ENCODE peak calls at places on chromosomes 11 and 22, in eight cellular contexts. J is ascending aorta, P is A673, L is tibial artery, S is GM23338, H is thoracic aorta, N is suprapubic skin, Y is pancreas. R is an unnamed sample. For H3K4me1 and H3K27me3, the result is how much of the 10 kb centered on the place peaks cover.

GRCh38 chr11:1129143-1129665 is 28.5 kb upstream of the MUC5AC start:
- DNase-seq in J (no peak), P (no peak), L (peak), S (no peak), H (no peak), N (no peak), Y (no peak), R (no peak)

GRCh38 chr11:64196616-64197015 is 9.9 kb upstream of the FERMT3 start:
- DNase-seq in J (no peak), P (no peak), L (no peak), S (no peak), H (no peak), N (no peak), Y (no peak), R (no peak)

GRCh38 chr11:10396771-10397170 is 58.3 kb upstream of the AMPD3 start:
- DNase-seq in J (no peak), P (no peak), L (no peak), S (no peak), H (no peak), N (no peak), Y (no peak), R (no peak)

GRCh38 chr11:6629573-6629891 is 10.3 kb upstream of the TPP1 start:
- DNase-seq in J (no peak), P (no peak), L (no peak), S (peak), H (no peak), N (no peak), Y (no peak), R (no peak)

GRCh38 chr11:27882066-27882697 is 181.9 kb upstream of the BDNF start:
- DNase-seq in J (no peak), P (no peak), L (no peak), S (no peak), H (no peak), N (no peak), Y (no peak), R (peak)

GRCh38 chr11:115462757-115463156 is 41.5 kb downstream of the CADM1 start:
- DNase-seq in J (no peak), P (no peak), L (no peak), S (no peak), H (no peak), N (no peak), Y (no peak), R (no peak)

GRCh38 chr11:102534261-102534872 is 3.8 kb upstream of the MMP7 start:
- DNase-seq in J (no peak), P (no peak), L (no peak), S (no peak), H (no peak), N (no peak), Y (no peak), R (no peak)

GRCh38 chr11:94100253-94100652 is 28.4 kb upstream of the PANX1 start:
- DNase-seq in J (no peak), P (no peak), L (no peak), S (no peak), H (no peak), N (no peak), Y (no peak), R (no peak)

GRCh38 chr22:41799486-41800347 is 762 bp upstream of the CCDC134 start:
- DNase-seq in J (peak), P (no peak), L (peak), S (peak), H (no peak), N (peak), Y (peak), R (no peak)

GRCh38 chr22:27881404-27881803 is 37.7 kb downstream of the PITPNB start:
- DNase-seq in J (no peak), P (no peak), L (peak), S (no peak), H (no peak), N (no peak), Y (no peak), R (no peak)

GRCh38 chr11:113274708-113275582 is 39.4 kb upstream of the TTC12 start:
- DNase-seq in J (no peak), P (no peak), L (no peak), S (peak), H (no peak), N (no peak), Y (no peak), R (no peak)
- TF ChIP-seq CTCF in J (no peak), P (peak), L (no peak), S (peak), H (no peak), N (no peak), Y (no peak), R (peak)

GRCh38 chr22:50276143-50276542 is 6.0 kb upstream of the MAPK11 start:
- DNase-seq in J (peak), P (peak), L (peak), S (peak), H (no peak), N (no peak), Y (peak), R (no peak)

GRCh38 chr22:50278461-50278860 is 8.3 kb upstream of the MAPK11 start:
- DNase-seq in J (no peak), P (no peak), L (no peak), S (no peak), H (no peak), N (no peak), Y (no peak), R (no peak)

GRCh38 chr22:50275181-50276055 is 5.2 kb upstream of the MAPK11 start:
- DNase-seq in J (no peak), P (no peak), L (no peak), S (no peak), H (no peak), N (no peak), Y (no peak), R (no peak)

GRCh38 chr22:50278956-50279619 is 8.9 kb upstream of the MAPK11 start:
- DNase-seq in J (no peak), P (no peak), L (no peak), S (no peak), H (no peak), N (no peak), Y (no peak), R (no peak)

DNA sequence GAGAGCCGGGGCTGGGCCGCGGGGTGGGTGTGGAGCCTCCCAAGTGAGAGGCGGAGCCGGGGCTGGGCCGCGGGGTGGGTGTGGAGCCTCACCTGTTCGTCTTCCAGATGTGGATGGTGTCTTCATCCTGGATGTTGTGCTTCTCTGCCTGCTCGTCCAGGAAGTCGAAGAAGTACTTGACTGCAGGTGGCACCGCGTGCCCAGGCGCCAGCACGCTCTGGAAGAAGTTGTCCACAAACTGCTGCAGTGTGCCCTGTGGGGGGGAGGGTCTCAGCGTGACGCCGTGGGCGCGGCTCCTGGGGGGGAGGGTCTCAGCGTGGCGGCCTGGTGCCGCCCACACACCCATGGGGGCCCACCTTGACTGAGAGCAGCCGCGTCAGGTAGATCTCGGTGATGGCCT is 7.6 kb upstream of the MAPK11 start:
- DNase-seq in J (no peak), P (no peak), L (no peak), S (no peak), H (no peak), N (no peak), Y (no peak), R (no peak)
- H3K4me1 ChIP-seq in J (under half), P (under half), L (under half), S (under half), H (under half), N (under half), Y (under half), R (under half)

GRCh38 chr22:36807627-36808026 is 9.2 kb downstream of the PVALB start:
- DNase-seq in J (no peak), P (no peak), L (no peak), S (peak), H (no peak), N (no peak), Y (no peak), R (peak)
- H3K27me3 ChIP-seq in J (under half), P (under half), L (half or more), S (under half), H (under half), N (under half), Y (under half), R (under half)

GRCh38 chr22:50196256-50196655 is 4.6 kb upstream of the SELENOO start:
- DNase-seq in J (no peak), P (no peak), L (no peak), S (no peak), H (no peak), N (no peak), Y (no peak), R (no peak)

GRCh38 chr22:50197856-50198623 is 2.8 kb upstream of the SELENOO start:
- DNase-seq in J (no peak), P (no peak), L (no peak), S (no peak), H (no peak), N (no peak), Y (peak), R (no peak)

GRCh38 chr22:50199251-50199721 is 1.5 kb upstream of the SELENOO start:
- DNase-seq in J (no peak), P (no peak), L (no peak), S (no peak), H (no peak), N (no peak), Y (peak), R (no peak)

GRCh38 chr22:50198624-50199017 is 2.2 kb upstream of the SELENOO start:
- DNase-seq in J (no peak), P (no peak), L (no peak), S (no peak), H (no peak), N (no peak), Y (no peak), R (no peak)

DNA sequence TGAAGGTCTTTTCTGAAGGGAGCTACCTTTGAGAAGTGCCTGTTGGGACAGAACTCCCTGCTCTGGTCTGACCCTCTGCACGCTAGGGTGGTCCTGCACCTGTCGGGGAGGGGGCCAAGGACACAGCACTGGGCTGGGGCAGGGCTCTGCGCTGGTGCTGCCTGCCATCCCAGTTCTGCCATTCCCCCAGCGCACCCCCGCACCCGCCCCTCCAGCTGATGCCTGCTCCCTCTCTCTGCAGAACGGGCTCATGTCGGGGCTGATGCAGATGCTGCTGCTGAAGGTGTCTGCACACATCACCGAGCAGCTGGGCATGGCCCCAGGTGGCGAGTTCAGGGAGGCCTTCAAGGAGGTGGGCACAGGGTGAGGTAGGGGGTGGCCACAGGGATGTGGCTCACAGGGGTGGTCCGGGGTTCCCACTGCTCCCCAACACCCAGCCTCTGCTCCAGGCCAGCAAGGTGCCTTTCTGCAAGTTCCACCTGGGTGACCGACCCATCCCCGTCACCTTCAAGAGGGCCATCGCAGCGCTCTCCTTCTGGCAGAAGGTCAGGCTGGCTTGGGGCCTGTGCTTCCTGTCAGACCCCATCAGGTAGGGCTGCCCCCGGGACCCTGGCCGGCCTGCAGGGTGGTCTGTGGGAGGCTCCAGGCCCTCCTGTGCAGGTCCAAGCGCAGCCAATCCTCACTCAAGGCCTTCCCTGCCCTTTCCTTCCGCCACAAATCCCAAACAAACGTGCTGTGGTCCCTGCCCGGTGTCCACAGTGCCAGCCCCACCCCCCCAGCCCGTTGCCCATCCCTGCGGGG is 3.6 kb upstream of the SELENOO start:
- DNase-seq in J (no peak), P (no peak), L (no peak), S (no peak), H (no peak), N (no peak), Y (no peak), R (no peak)
- TF ChIP-seq CTCF in J (no peak), P (no peak), L (no peak), S (no peak), H (no peak), N (no peak), Y (no peak), R (no peak)

GRCh38 chr22:35315141-35315854 is 15.6 kb downstream of the TOM1 start:
- DNase-seq in J (peak), P (no peak), L (no peak), S (no peak), H (no peak), N (peak), Y (no peak), R (peak)
- H3K4me1 ChIP-seq in J (under half), P (under half), L (under half), S (under half), H (under half), N (half or more), Y (under half), R (half or more)

DNA sequence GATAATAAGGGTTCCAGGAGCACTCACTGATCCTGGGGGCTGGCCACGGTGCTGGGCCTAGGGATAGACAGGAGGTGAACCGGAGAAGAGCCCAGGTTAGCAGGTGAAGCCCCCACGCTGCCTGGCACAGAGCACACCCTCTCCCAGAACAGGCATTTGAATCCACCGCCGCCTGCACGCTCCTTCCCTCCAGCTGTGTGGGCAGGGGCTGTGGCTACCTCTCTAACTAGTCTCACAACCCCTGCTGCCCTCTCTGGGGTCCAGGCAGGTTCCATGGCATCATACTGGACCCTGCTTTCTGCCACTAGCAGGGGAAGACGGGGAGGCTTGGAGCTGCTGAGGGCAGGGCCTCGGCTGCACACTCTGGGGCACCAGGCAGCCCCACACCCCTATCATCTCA is 358.0 kb downstream of the CTTN start:
- DNase-seq in J (no peak), P (no peak), L (no peak), S (no peak), H (no peak), N (no peak), Y (no peak), R (no peak)
- H3K27me3 ChIP-seq in J (under half), P (under half), L (under half), S (under half), H (under half), N (under half), Y (under half), R (under half)

GRCh38 chr11:70719516-70719915 is 321.2 kb downstream of the CTTN start:
- DNase-seq in J (no peak), P (no peak), L (no peak), S (no peak), H (no peak), N (no peak), Y (no peak), R (no peak)

GRCh38 chr11:70717961-70718595 is 319.7 kb downstream of the CTTN start:
- DNase-seq in J (no peak), P (no peak), L (no peak), S (no peak), H (no peak), N (no peak), Y (no peak), R (no peak)

GRCh38 chr11:70715166-70715565 is 316.8 kb downstream of the CTTN start:
- DNase-seq in J (no peak), P (no peak), L (no peak), S (no peak), H (no peak), N (no peak), Y (no peak), R (no peak)

GRCh38 chr11:70715636-70716035 is 317.3 kb downstream of the CTTN start:
- DNase-seq in J (no peak), P (no peak), L (no peak), S (no peak), H (no peak), N (no peak), Y (no peak), R (no peak)

GRCh38 chr11:70716986-70717775 is 318.9 kb downstream of the CTTN start:
- DNase-seq in J (no peak), P (no peak), L (no peak), S (no peak), H (no peak), N (no peak), Y (no peak), R (no peak)
- TF ChIP-seq CTCF in J (no peak), P (no peak), L (no peak), S (no peak), H (no peak), N (no peak), Y (no peak), R (no peak)

GRCh38 chr11:75572744-75573143 is 10.7 kb downstream of the SERPINH1 start:
- DNase-seq in J (no peak), P (no peak), L (no peak), S (no peak), H (no peak), N (no peak), Y (no peak), R (no peak)
- H3K4me1 ChIP-seq in J (under half), P (under half), L (under half), S (under half), H (under half), N (under half), Y (under half), R (under half)

R was measured in PC-9.